ENCODE peak calls at places on chromosomes 13 and 19, in six cellular contexts. One of them, this sample, is unnamed.

GRCh38 chr19:14871619-14872230 is 14.2 kb downstream of the OR7A17 start:
- DNase-seq in tibial artery: no peak
- DNase-seq in epithelial cell of proximal tubule: no peak
- DNase-seq in cardiac muscle cell: no peak
- DNase-seq in mucosa of descending colon: no peak
- DNase-seq in type B pancreatic cell: no peak
- DNase-seq in this sample: no peak

GRCh38 chr13:24540236-24541126 is 27.9 kb upstream of the PARP4 start:
- DNase-seq in tibial artery: no peak
- DNase-seq in epithelial cell of proximal tubule: no peak
- DNase-seq in cardiac muscle cell: peak
- DNase-seq in mucosa of descending colon: no peak
- DNase-seq in type B pancreatic cell: no peak
- DNase-seq in this sample: no peak

GRCh38 chr19:48499352-48500090 is 12.1 kb downstream of the LMTK3 start:
- DNase-seq in tibial artery: no peak
- DNase-seq in epithelial cell of proximal tubule: no peak
- DNase-seq in cardiac muscle cell: no peak
- DNase-seq in mucosa of descending colon: no peak
- DNase-seq in type B pancreatic cell: no peak
- DNase-seq in this sample: no peak

GRCh38 chr13:29538625-29538976 is 56.9 kb downstream of the SLC7A1 start:
- DNase-seq in tibial artery: no peak
- DNase-seq in epithelial cell of proximal tubule: no peak
- DNase-seq in cardiac muscle cell: no peak
- DNase-seq in mucosa of descending colon: no peak
- DNase-seq in type B pancreatic cell: no peak
- DNase-seq in this sample: no peak

GRCh38 chr19:33557720-33558119 is 36.1 kb upstream of the PEPD start:
- DNase-seq in tibial artery: peak
- DNase-seq in epithelial cell of proximal tubule: no peak
- DNase-seq in cardiac muscle cell: no peak
- DNase-seq in mucosa of descending colon: no peak
- DNase-seq in type B pancreatic cell: no peak
- DNase-seq in this sample: no peak

GRCh38 chr19:38184815-38185214 is 39.2 kb downstream of the DPF1 start:
- DNase-seq in tibial artery: no peak
- DNase-seq in epithelial cell of proximal tubule: no peak
- DNase-seq in cardiac muscle cell: no peak
- DNase-seq in mucosa of descending colon: no peak
- DNase-seq in type B pancreatic cell: no peak
- DNase-seq in this sample: no peak

GRCh38 chr19:11598103-11598483 is 810 bp downstream of the ZNF627 start:
- DNase-seq in tibial artery: no peak
- DNase-seq in epithelial cell of proximal tubule: no peak
- DNase-seq in cardiac muscle cell: no peak
- DNase-seq in mucosa of descending colon: no peak
- DNase-seq in type B pancreatic cell: no peak
- DNase-seq in this sample: no peak

GRCh38 chr13:113854238-113855011 is 9.5 kb downstream of the GAS6 start:
- DNase-seq in tibial artery: peak
- DNase-seq in epithelial cell of proximal tubule: no peak
- DNase-seq in cardiac muscle cell: no peak
- DNase-seq in mucosa of descending colon: peak
- DNase-seq in type B pancreatic cell: peak
- DNase-seq in this sample: peak

GRCh38 chr19:45021971-45022370 is 16.9 kb upstream of the CLASRP start:
- DNase-seq in tibial artery: no peak
- DNase-seq in epithelial cell of proximal tubule: no peak
- DNase-seq in cardiac muscle cell: no peak
- DNase-seq in mucosa of descending colon: no peak
- DNase-seq in type B pancreatic cell: no peak
- DNase-seq in this sample: no peak

GRCh38 chr13:98998831-98999634 is 21.2 kb upstream of the DOCK9 start:
- DNase-seq in tibial artery: no peak
- DNase-seq in epithelial cell of proximal tubule: no peak
- DNase-seq in cardiac muscle cell: no peak
- DNase-seq in mucosa of descending colon: no peak
- DNase-seq in type B pancreatic cell: no peak
- DNase-seq in this sample: no peak

GRCh38 chr13:71912524-71912923 is 45.5 kb upstream of the DACH1 start:
- DNase-seq in tibial artery: no peak
- DNase-seq in epithelial cell of proximal tubule: no peak
- DNase-seq in cardiac muscle cell: no peak
- DNase-seq in mucosa of descending colon: no peak
- DNase-seq in type B pancreatic cell: no peak
- DNase-seq in this sample: no peak

GRCh38 chr19:42374826-42375376 is 15.2 kb downstream of the CNFN start:
- DNase-seq in tibial artery: no peak
- DNase-seq in epithelial cell of proximal tubule: no peak
- DNase-seq in cardiac muscle cell: no peak
- DNase-seq in mucosa of descending colon: no peak
- DNase-seq in type B pancreatic cell: no peak
- DNase-seq in this sample: no peak

GRCh38 chr19:29537181-29537580 is 11.4 kb downstream of the VSTM2B start:
- DNase-seq in tibial artery: peak
- DNase-seq in epithelial cell of proximal tubule: no peak
- DNase-seq in cardiac muscle cell: no peak
- DNase-seq in mucosa of descending colon: no peak
- DNase-seq in type B pancreatic cell: no peak
- DNase-seq in this sample: no peak

GRCh38 chr19:38399081-38399480 is 3.8 kb upstream of the FAM98C start:
- DNase-seq in tibial artery: no peak
- DNase-seq in epithelial cell of proximal tubule: no peak
- DNase-seq in cardiac muscle cell: no peak
- DNase-seq in mucosa of descending colon: no peak
- DNase-seq in type B pancreatic cell: no peak
- DNase-seq in this sample: no peak

GRCh38 chr13:105972306-105972721 is 563.1 kb downstream of the EFNB2 start:
- DNase-seq in tibial artery: no peak
- DNase-seq in epithelial cell of proximal tubule: no peak
- DNase-seq in cardiac muscle cell: no peak
- DNase-seq in mucosa of descending colon: no peak
- DNase-seq in type B pancreatic cell: no peak
- DNase-seq in this sample: no peak

GRCh38 chr19:43446746-43447489 is 18.5 kb downstream of the LYPD3 start:
- DNase-seq in tibial artery: peak
- DNase-seq in epithelial cell of proximal tubule: no peak
- DNase-seq in cardiac muscle cell: peak
- DNase-seq in mucosa of descending colon: peak
- DNase-seq in type B pancreatic cell: peak
- DNase-seq in this sample: peak

GRCh38 chr19:30003862-30004261 is 61.8 kb downstream of the URI1 start:
- DNase-seq in tibial artery: no peak
- DNase-seq in epithelial cell of proximal tubule: no peak
- DNase-seq in cardiac muscle cell: no peak
- DNase-seq in mucosa of descending colon: no peak
- DNase-seq in type B pancreatic cell: no peak
- DNase-seq in this sample: no peak

GRCh38 chr13:82898625-82899024 is 983.6 kb downstream of the SLITRK1 start:
- DNase-seq in tibial artery: no peak
- DNase-seq in epithelial cell of proximal tubule: no peak
- DNase-seq in cardiac muscle cell: no peak
- DNase-seq in mucosa of descending colon: no peak
- DNase-seq in type B pancreatic cell: no peak
- DNase-seq in this sample: no peak

GRCh38 chr19:5130371-5131030 is 161.6 kb downstream of the KDM4B start:
- DNase-seq in tibial artery: no peak
- DNase-seq in epithelial cell of proximal tubule: no peak
- DNase-seq in cardiac muscle cell: no peak
- DNase-seq in mucosa of descending colon: peak
- DNase-seq in type B pancreatic cell: no peak
- DNase-seq in this sample: no peak

GRCh38 chr19:12639901-12640613 is 26.5 kb downstream of the MAN2B1 start:
- DNase-seq in tibial artery: peak
- DNase-seq in epithelial cell of proximal tubule: peak
- DNase-seq in cardiac muscle cell: peak
- DNase-seq in mucosa of descending colon: peak
- DNase-seq in type B pancreatic cell: no peak
- DNase-seq in this sample: peak

GRCh38 chr19:41927810-41928192 is 448 bp downstream of the ERFL start:
- DNase-seq in tibial artery: no peak
- DNase-seq in epithelial cell of proximal tubule: no peak
- DNase-seq in cardiac muscle cell: no peak
- DNase-seq in mucosa of descending colon: peak
- DNase-seq in type B pancreatic cell: no peak
- DNase-seq in this sample: no peak

GRCh38 chr13:21075303-21076264 is 14.2 kb upstream of the LATS2 start:
- DNase-seq in tibial artery: peak
- DNase-seq in epithelial cell of proximal tubule: no peak
- DNase-seq in cardiac muscle cell: peak
- DNase-seq in mucosa of descending colon: no peak
- DNase-seq in type B pancreatic cell: peak
- DNase-seq in this sample: peak

GRCh38 chr13:32001392-32001768 is 30.2 kb upstream of the FRY start:
- DNase-seq in tibial artery: no peak
- DNase-seq in epithelial cell of proximal tubule: no peak
- DNase-seq in cardiac muscle cell: peak
- DNase-seq in mucosa of descending colon: no peak
- DNase-seq in type B pancreatic cell: no peak
- DNase-seq in this sample: no peak

GRCh38 chr19:19276851-19277250 is 3.8 kb upstream of the TM6SF2 start:
- DNase-seq in tibial artery: no peak
- DNase-seq in epithelial cell of proximal tubule: no peak
- DNase-seq in cardiac muscle cell: no peak
- DNase-seq in mucosa of descending colon: no peak
- DNase-seq in type B pancreatic cell: no peak
- DNase-seq in this sample: no peak

GRCh38 chr19:53158119-53158656 is 665 bp downstream of the ZNF347 start:
- DNase-seq in tibial artery: peak
- DNase-seq in epithelial cell of proximal tubule: no peak
- DNase-seq in cardiac muscle cell: peak
- DNase-seq in mucosa of descending colon: peak
- DNase-seq in type B pancreatic cell: peak
- DNase-seq in this sample: no peak

GRCh38 chr19:30898353-30899103 is 450.7 kb downstream of the TSHZ3 start:
- DNase-seq in tibial artery: no peak
- DNase-seq in epithelial cell of proximal tubule: no peak
- DNase-seq in cardiac muscle cell: peak
- DNase-seq in mucosa of descending colon: no peak
- DNase-seq in type B pancreatic cell: no peak
- DNase-seq in this sample: no peak

GRCh38 chr13:97072297-97072696 is 78.0 kb upstream of the OXGR1 start:
- DNase-seq in tibial artery: no peak
- DNase-seq in epithelial cell of proximal tubule: no peak
- DNase-seq in cardiac muscle cell: no peak
- DNase-seq in mucosa of descending colon: no peak
- DNase-seq in type B pancreatic cell: no peak
- DNase-seq in this sample: no peak

GRCh38 chr19:40718774-40719391 is 2.0 kb downstream of the ITPKC start:
- DNase-seq in tibial artery: peak
- DNase-seq in epithelial cell of proximal tubule: no peak
- DNase-seq in cardiac muscle cell: peak
- DNase-seq in mucosa of descending colon: peak
- DNase-seq in type B pancreatic cell: peak
- DNase-seq in this sample: no peak

GRCh38 chr19:15400521-15401396 is 18.0 kb downstream of the AKAP8L start:
- DNase-seq in tibial artery: peak
- DNase-seq in epithelial cell of proximal tubule: no peak
- DNase-seq in cardiac muscle cell: no peak
- DNase-seq in mucosa of descending colon: no peak
- DNase-seq in type B pancreatic cell: no peak
- DNase-seq in this sample: no peak

GRCh38 chr19:13579388-13580060 is 73.2 kb upstream of the CACNA1A start:
- DNase-seq in tibial artery: no peak
- DNase-seq in epithelial cell of proximal tubule: no peak
- DNase-seq in cardiac muscle cell: no peak
- DNase-seq in mucosa of descending colon: no peak
- DNase-seq in type B pancreatic cell: no peak
- DNase-seq in this sample: no peak

DNA sequence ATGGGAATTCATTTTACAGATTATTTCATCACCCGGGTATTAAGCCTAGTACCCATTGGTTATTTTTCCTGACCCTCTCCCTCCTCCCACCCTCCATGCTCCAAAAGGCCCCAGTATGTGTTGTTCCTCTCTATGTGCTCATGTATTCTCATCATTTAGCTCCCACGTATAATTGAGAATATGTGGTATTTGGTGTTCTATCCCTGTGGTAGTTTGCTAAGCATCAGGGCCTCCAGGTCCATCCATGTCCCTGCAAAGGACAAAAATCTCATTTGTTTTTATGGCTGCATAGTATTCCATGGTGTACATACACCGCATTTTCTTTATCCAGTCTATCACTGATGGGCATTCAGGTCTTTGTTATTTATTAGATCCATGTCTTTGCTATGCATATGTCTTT is 894.1 kb upstream of the MIR17HG start:
- DNase-seq in tibial artery: no peak
- DNase-seq in epithelial cell of proximal tubule: no peak
- DNase-seq in cardiac muscle cell: no peak
- DNase-seq in mucosa of descending colon: no peak
- DNase-seq in type B pancreatic cell: no peak
- DNase-seq in this sample: no peak
- TF ChIP-seq CTCF in tibial artery: no peak
- TF ChIP-seq CTCF in epithelial cell of proximal tubule: no peak
- TF ChIP-seq CTCF in cardiac muscle cell: no peak
- TF ChIP-seq CTCF in mucosa of descending colon: no peak
- TF ChIP-seq CTCF in type B pancreatic cell: no peak
- TF ChIP-seq CTCF in this sample: no peak

GRCh38 chr19:35141627-35142401 is 1.2 kb upstream of the FXYD7 start:
- DNase-seq in tibial artery: no peak
- DNase-seq in epithelial cell of proximal tubule: no peak
- DNase-seq in cardiac muscle cell: no peak
- DNase-seq in mucosa of descending colon: peak
- DNase-seq in type B pancreatic cell: no peak
- DNase-seq in this sample: no peak
- TF ChIP-seq CTCF in tibial artery: peak
- TF ChIP-seq CTCF in epithelial cell of proximal tubule: no peak
- TF ChIP-seq CTCF in cardiac muscle cell: no peak
- TF ChIP-seq CTCF in mucosa of descending colon: no peak
- TF ChIP-seq CTCF in type B pancreatic cell: peak
- TF ChIP-seq CTCF in this sample: peak

DNA sequence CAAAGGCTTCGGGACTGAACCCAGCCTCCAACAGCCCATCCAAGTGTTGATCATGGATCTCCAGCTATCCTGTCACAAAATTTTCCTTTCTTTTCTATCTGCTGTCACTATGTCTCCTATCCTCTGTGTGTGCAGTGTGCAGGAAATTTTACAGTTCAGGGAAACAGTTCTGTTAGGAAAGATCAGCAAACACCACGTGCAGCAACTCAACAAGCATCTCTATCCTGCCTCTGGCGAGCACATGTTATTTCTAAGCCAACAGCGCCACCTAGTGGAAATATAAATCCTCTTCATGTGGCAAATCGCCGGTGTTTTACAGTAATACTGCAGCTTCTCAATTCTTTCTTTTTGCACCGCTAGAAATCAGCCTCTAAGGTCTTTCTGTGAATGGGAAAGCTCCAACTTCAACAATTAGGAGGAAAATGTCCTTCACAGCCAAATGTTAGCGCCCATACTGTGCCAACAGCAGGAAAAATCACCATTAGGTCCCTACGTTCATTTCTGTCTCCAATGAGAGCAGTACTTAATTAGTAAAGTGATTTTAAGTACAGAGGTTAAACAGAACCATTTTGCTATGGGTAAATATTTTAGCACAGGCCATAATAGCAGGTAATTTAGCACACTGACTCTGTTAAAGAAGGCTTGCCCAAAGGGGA is 21.3 kb upstream of the ZNF181 start:
- DNase-seq in tibial artery: no peak
- DNase-seq in epithelial cell of proximal tubule: peak
- DNase-seq in cardiac muscle cell: peak
- DNase-seq in mucosa of descending colon: no peak
- DNase-seq in type B pancreatic cell: no peak
- DNase-seq in this sample: no peak
- TF ChIP-seq CTCF in tibial artery: peak
- TF ChIP-seq CTCF in epithelial cell of proximal tubule: peak
- TF ChIP-seq CTCF in cardiac muscle cell: peak
- TF ChIP-seq CTCF in mucosa of descending colon: peak
- TF ChIP-seq CTCF in type B pancreatic cell: peak
- TF ChIP-seq CTCF in this sample: peak

GRCh38 chr13:33262997-33263396 is 22.6 kb downstream of the STARD13 start:
- DNase-seq in tibial artery: no peak
- DNase-seq in epithelial cell of proximal tubule: no peak
- DNase-seq in cardiac muscle cell: no peak
- DNase-seq in mucosa of descending colon: no peak
- DNase-seq in type B pancreatic cell: no peak
- DNase-seq in this sample: no peak
- TF ChIP-seq CTCF in tibial artery: no peak
- TF ChIP-seq CTCF in epithelial cell of proximal tubule: peak
- TF ChIP-seq CTCF in cardiac muscle cell: peak
- TF ChIP-seq CTCF in mucosa of descending colon: no peak
- TF ChIP-seq CTCF in type B pancreatic cell: no peak
- TF ChIP-seq CTCF in this sample: peak